ENCODE peak calls at places on chromosomes 4 and X, in four cellular contexts. A is ELR, G is GM23338, I is astrocyte of the spinal cord. O is an unnamed sample.
A peak's percentile ranks its signal among the peaks of the same experiment; 100 is the strongest.

GRCh38 chr4:116361782-116362181 is 723.6 kb downstream of the TRAM1L1 start:
- DNase-seq in A (no peak), G (no peak), I (no peak), O (peak; percentile 71)

GRCh38 chr4:57308301-57308700 is 198.1 kb upstream of the IGFBP7 start:
- DNase-seq in A (no peak), G (no peak), I (no peak), O (no peak)

GRCh38 chrX:24282381-24283121 is 31.3 kb downstream of the SUPT20HL2 start:
- DNase-seq in A (peak; percentile 7), G (peak; percentile 12), I (peak; percentile 31), O (no peak)

GRCh38 chrX:65127804-65128203 is 151.6 kb upstream of the ZC4H2 start:
- DNase-seq in A (no peak), G (peak; percentile 0), I (no peak), O (no peak)

GRCh38 chr4:113327513-113327912 is 278.1 kb downstream of the ANK2 start:
- DNase-seq in A (peak; percentile 12), G (no peak), I (peak; percentile 6), O (no peak)

GRCh38 chr4:129362685-129363274 is 266.8 kb downstream of the C4orf33 start:
- DNase-seq in A (peak; percentile 75), G (peak; percentile 79), I (peak; percentile 79), O (peak; percentile 51)

GRCh38 chr4:8376361-8377102 is 64.0 kb downstream of the ACOX3 start:
- DNase-seq in A (peak; percentile 7), G (no peak), I (peak; percentile 54), O (no peak)

GRCh38 chr4:168183717-168184571 is 91.6 kb downstream of the ANXA10 start:
- DNase-seq in A (peak; percentile 60), G (peak; percentile 49), I (peak; percentile 55), O (peak; percentile 23)

GRCh38 chr4:3822230-3822947 is 56.2 kb downstream of the ADRA2C start:
- DNase-seq in A (no peak), G (no peak), I (peak; percentile 2), O (no peak)

GRCh38 chr4:52015366-52015765 is 4.8 kb downstream of the LRRC66 start:
- DNase-seq in A (peak; percentile 15), G (peak; percentile 55), I (no peak), O (no peak)

GRCh38 chr4:90951037-90951436 is 823.8 kb downstream of the CCSER1 start:
- DNase-seq in A (peak; percentile 10), G (peak; percentile 7), I (peak; percentile 90), O (peak; percentile 88)

GRCh38 chr4:153465922-153466636 is at the start of gene TMEM131L:
- DNase-seq in A (peak; percentile 74), G (peak; percentile 82), I (peak; percentile 68), O (peak; percentile 64)

GRCh38 chrX:49171752-49172279 is at the start of gene PLP2:
- DNase-seq in A (peak; percentile 79), G (peak; percentile 21), I (peak; percentile 46), O (peak; percentile 72)

GRCh38 chr4:25320374-25321172 is 8.0 kb downstream of the ZCCHC4 start:
- DNase-seq in A (peak; percentile 91), G (no peak), I (peak; percentile 88), O (peak; percentile 83)

GRCh38 chr4:75702919-75703411 is 21.4 kb upstream of the USO1 start:
- DNase-seq in A (no peak), G (peak; percentile 62), I (no peak), O (no peak)

GRCh38 chr4:118981171-118981838 is 92.7 kb downstream of the SYNPO2 start:
- DNase-seq in A (peak; percentile 32), G (peak; percentile 14), I (no peak), O (no peak)

GRCh38 chr4:101306225-101306624 is 41.1 kb downstream of the PPP3CA start:
- DNase-seq in A (no peak), G (peak; percentile 39), I (peak; percentile 51), O (peak; percentile 74)

GRCh38 chrX:53287493-53288138 is 6.2 kb upstream of the IQSEC2 start:
- DNase-seq in A (peak; percentile 49), G (no peak), I (peak; percentile 70), O (peak; percentile 55)

GRCh38 chr4:8599657-8600056 is 7.1 kb downstream of the CPZ start:
- DNase-seq in A (peak; percentile 93), G (no peak), I (peak; percentile 91), O (no peak)

GRCh38 chrX:119698835-119699234 is 5.9 kb upstream of the SEPTIN6 start:
- DNase-seq in A (peak; percentile 66), G (peak; percentile 82), I (peak; percentile 59), O (peak; percentile 32)

GRCh38 chrX:50747471-50747900 is 66.5 kb downstream of the SHROOM4 start:
- DNase-seq in A (peak; percentile 0), G (peak; percentile 49), I (peak; percentile 17), O (peak; percentile 8)

GRCh38 chr4:17260395-17260907 is 251.4 kb downstream of the QDPR start:
- DNase-seq in A (peak; percentile 18), G (no peak), I (no peak), O (no peak)

GRCh38 chr4:121789960-121790829 is 10.9 kb upstream of the EXOSC9 start:
- DNase-seq in A (peak; percentile 88), G (no peak), I (peak; percentile 83), O (peak; percentile 58)

GRCh38 chr4:15088394-15089041 is 86.2 kb downstream of the CPEB2 start:
- DNase-seq in A (no peak), G (no peak), I (no peak), O (no peak)

GRCh38 chrX:40169193-40170086 is 71.7 kb upstream of the BCOR start:
- DNase-seq in A (peak; percentile 85), G (peak; percentile 90), I (peak; percentile 81), O (no peak)